ENCODE peak calls at places on chromosomes 11 and 22, in ten cellular contexts. B is stimulated activated CD4-positive, alpha-beta T cell treated with anti-CD3 and anti-CD28 coated beads, TNF-alpha, amount 100 ng/mL, for 1 hour; P is T-helper 1 cell; V is activated effector memory CD4-positive, alpha-beta T cell treated with anti-CD3 and anti-CD28 coated beads, Interleukin-2, amount 50 U/mL, for 16 hours; Z is adrenal gland; C is NCI-H226; I is NCI-H1105 treated with DMSO at 0.1 percent for 48 hours; M is substantia nigra; S is HFF-Myc; G is midbrain. J is an unnamed sample.

GRCh38 chr11:17428930-17429329 is 40.5 kb upstream of the KCNJ11 start:
- DNase-seq in B (no peak), P (no peak), V (no peak), Z (no peak), C (no peak), I (no peak), M (no peak), S (no peak), G (no peak), J (no peak)

GRCh38 chr22:43789452-43789851 is 22.7 kb downstream of the EFCAB6 start:
- DNase-seq in B (no peak), P (no peak), V (no peak), Z (peak; percentile 87), C (peak; percentile 71), I (no peak), M (no peak), S (peak; percentile 73), G (no peak), J (peak; percentile 98)

GRCh38 chr22:37345863-37346514 is 63.7 kb downstream of the CYTH4 start:
- DNase-seq in B (no peak), P (no peak), V (no peak), Z (no peak), C (peak; percentile 85), I (peak; percentile 71), M (no peak), S (peak; percentile 99), G (no peak), J (peak; percentile 96)

GRCh38 chr22:43828711-43829447 is 16.8 kb upstream of the EFCAB6 start:
- DNase-seq in B (no peak), P (no peak), V (peak; percentile 27), Z (no peak), C (no peak), I (no peak), M (peak; percentile 19), S (no peak), G (peak; percentile 43), J (no peak)

GRCh38 chr11:129115652-129116585 is 76.2 kb downstream of the ARHGAP32 start:
- DNase-seq in B (no peak), P (no peak), V (no peak), Z (no peak), C (peak; percentile 64), I (no peak), M (no peak), S (no peak), G (no peak), J (no peak)

GRCh38 chr11:83336993-83337392 is 50.8 kb upstream of the CCDC90B start:
- DNase-seq in B (no peak), P (no peak), V (no peak), Z (no peak), C (no peak), I (no peak), M (no peak), S (no peak), G (no peak), J (no peak)

GRCh38 chr11:36488096-36488495 is 22.0 kb downstream of the TRAF6 start:
- DNase-seq in B (no peak), P (no peak), V (no peak), Z (no peak), C (no peak), I (no peak), M (no peak), S (no peak), G (no peak), J (no peak)

GRCh38 chr11:128720522-128720985 is 26.7 kb downstream of the FLI1 start:
- DNase-seq in B (no peak), P (no peak), V (peak; percentile 78), Z (no peak), C (no peak), I (no peak), M (no peak), S (no peak), G (no peak), J (no peak)

GRCh38 chr11:64529559-64530520 is 61.2 kb upstream of the SLC22A12 start:
- DNase-seq in B (no peak), P (no peak), V (peak; percentile 2), Z (no peak), C (no peak), I (no peak), M (no peak), S (no peak), G (no peak), J (no peak)

GRCh38 chr11:20022363-20023081 is 137.8 kb downstream of the DBX1 start:
- DNase-seq in B (no peak), P (no peak), V (no peak), Z (no peak), C (no peak), I (peak; percentile 74), M (no peak), S (no peak), G (no peak), J (no peak)

GRCh38 chr11:77589521-77590193 is at the start of gene AQP11:
- DNase-seq in B (no peak), P (peak; percentile 8), V (peak; percentile 83), Z (peak; percentile 93), C (peak; percentile 79), I (peak; percentile 89), M (peak; percentile 88), S (peak; percentile 22), G (peak; percentile 83), J (no peak)

GRCh38 chr11:19392321-19392720 is 151.6 kb upstream of the E2F8 start:
- DNase-seq in B (no peak), P (no peak), V (no peak), Z (no peak), C (no peak), I (no peak), M (no peak), S (no peak), G (no peak), J (no peak)

GRCh38 chr11:82765466-82766034 is 31.9 kb upstream of the FAM181B start:
- DNase-seq in B (no peak), P (no peak), V (no peak), Z (no peak), C (no peak), I (no peak), M (no peak), S (no peak), G (no peak), J (no peak)

GRCh38 chr11:76424379-76424778 is 20.4 kb upstream of the EMSY start:
- DNase-seq in B (no peak), P (no peak), V (no peak), Z (no peak), C (no peak), I (no peak), M (no peak), S (no peak), G (no peak), J (no peak)

GRCh38 chr11:76234704-76235232 is 28.5 kb upstream of the WNT11 start:
- DNase-seq in B (no peak), P (no peak), V (no peak), Z (no peak), C (peak; percentile 24), I (no peak), M (peak; percentile 69), S (no peak), G (peak; percentile 74), J (no peak)

GRCh38 chr11:38345286-38345685 is 1747.2 kb upstream of the RAG2 start:
- DNase-seq in B (no peak), P (no peak), V (no peak), Z (no peak), C (peak; percentile 82), I (no peak), M (no peak), S (no peak), G (no peak), J (no peak)

GRCh38 chr11:55949330-55949729 is 13.1 kb upstream of the OR5I1 start:
- DNase-seq in B (no peak), P (no peak), V (no peak), Z (no peak), C (no peak), I (no peak), M (no peak), S (no peak), G (no peak), J (no peak)

GRCh38 chr11:37104380-37104779 is 506.3 kb upstream of the RAG2 start:
- DNase-seq in B (no peak), P (no peak), V (no peak), Z (no peak), C (no peak), I (no peak), M (no peak), S (no peak), G (no peak), J (no peak)

GRCh38 chr11:3859373-3859881 is 4.0 kb downstream of the STIM1 start:
- DNase-seq in B (no peak), P (peak; percentile 20), V (peak; percentile 77), Z (no peak), C (no peak), I (no peak), M (no peak), S (no peak), G (no peak), J (no peak)

GRCh38 chr22:23522642-23523251 is 57.3 kb downstream of the IGLL1 start:
- DNase-seq in B (no peak), P (no peak), V (no peak), Z (peak; percentile 68), C (no peak), I (no peak), M (no peak), S (no peak), G (no peak), J (no peak)

GRCh38 chr22:39236321-39237275 is 8.2 kb downstream of the PDGFB start:
- DNase-seq in B (no peak), P (no peak), V (peak; percentile 71), Z (no peak), C (no peak), I (peak; percentile 78), M (no peak), S (no peak), G (no peak), J (no peak)

GRCh38 chr11:122207505-122207904 is 91.5 kb upstream of the BLID start:
- DNase-seq in B (no peak), P (no peak), V (no peak), Z (no peak), C (no peak), I (peak; percentile 93), M (no peak), S (no peak), G (no peak), J (no peak)

GRCh38 chr22:46750530-46750800 is 12.0 kb upstream of the TBC1D22A start:
- DNase-seq in B (no peak), P (no peak), V (no peak), Z (no peak), C (no peak), I (no peak), M (no peak), S (no peak), G (no peak), J (no peak)

GRCh38 chr22:44261164-44261860 is 51.4 kb downstream of the SHISAL1 start:
- DNase-seq in B (no peak), P (no peak), V (peak; percentile 58), Z (peak; percentile 44), C (no peak), I (no peak), M (no peak), S (no peak), G (no peak), J (no peak)

GRCh38 chr22:29744902-29745301 is 21.9 kb downstream of the ZMAT5 start:
- DNase-seq in B (no peak), P (no peak), V (no peak), Z (no peak), C (no peak), I (peak; percentile 92), M (peak; percentile 23), S (no peak), G (peak; percentile 35), J (no peak)

GRCh38 chr11:122731500-122731913 is 76.0 kb downstream of the UBASH3B start:
- DNase-seq in B (no peak), P (no peak), V (no peak), Z (no peak), C (no peak), I (no peak), M (no peak), S (no peak), G (no peak), J (peak; percentile 71)

J was measured in BJ.